ENCODE peak calls at places on chromosomes 11 and 22, in eight cellular contexts. J, A, M, Y, T, U, Q and D are unnamed samples.

GRCh38 chr11:29224739-29225384 is 792.0 kb downstream of the KCNA4 start:
- DNase-seq in T (no peak), M (no peak), J (no peak), U (no peak), Y (no peak), A (no peak), Q (no peak), D (no peak)

GRCh38 chr11:68385128-68385527 is 72.7 kb downstream of the LRP5 start:
- DNase-seq in Y (no peak), T (no peak), U (no peak), Q (no peak), M (no peak), A (no peak), J (no peak), D (no peak)

GRCh38 chr11:111913997-111914396 is 1.5 kb downstream of the HSPB2 start:
- DNase-seq in T (peak), A (no peak), Q (no peak), M (no peak), Y (no peak), U (no peak), J (peak), D (peak)

GRCh38 chr11:121448431-121448941 is 3.6 kb upstream of the SORL1 start:
- DNase-seq in T (no peak), M (no peak), Y (no peak), U (no peak), A (no peak), J (no peak), Q (no peak), D (no peak)

GRCh38 chr22:49780992-49781782 is 46.5 kb downstream of the BRD1 start:
- DNase-seq in Q (no peak), A (no peak), U (no peak), J (no peak), M (no peak), T (no peak), Y (no peak), D (no peak)

GRCh38 chr22:19773470-19774040 is 13.0 kb downstream of the TBX1 start:
- DNase-seq in J (no peak), T (no peak), A (no peak), U (no peak), Q (no peak), M (no peak), Y (no peak), D (no peak)

GRCh38 chr11:55707029-55707428 is 45.0 kb downstream of the OR4C6 start:
- DNase-seq in Y (no peak), J (no peak), M (no peak), U (no peak), Q (peak), A (peak), T (peak), D (no peak)

GRCh38 chr11:12791245-12791644 is 117.0 kb downstream of the TEAD1 start:
- DNase-seq in T (no peak), U (no peak), Q (no peak), M (no peak), J (no peak), A (no peak), Y (no peak), D (no peak)

GRCh38 chr11:14258177-14258935 is 100.6 kb downstream of the RRAS2 start:
- DNase-seq in Y (no peak), M (no peak), U (no peak), T (no peak), J (no peak), A (no peak), Q (no peak), D (no peak)

GRCh38 chr11:96105944-96106343 is 182.0 kb upstream of the MTMR2 start:
- DNase-seq in U (no peak), M (no peak), A (no peak), T (no peak), Q (no peak), J (no peak), Y (no peak), D (no peak)

GRCh38 chr11:29018631-29019030 is 910.4 kb downstream of the METTL15 start:
- DNase-seq in Q (no peak), U (no peak), A (no peak), T (peak), J (no peak), M (no peak), Y (no peak), D (no peak)

GRCh38 chr11:71112990-71113389 is 139.4 kb downstream of the SHANK2 start:
- DNase-seq in A (no peak), M (no peak), J (no peak), T (no peak), U (no peak), Q (no peak), Y (no peak), D (no peak)

GRCh38 chr11:77619576-77620198 is 17.9 kb downstream of the CLNS1A start:
- DNase-seq in A (peak), T (peak), M (no peak), Q (peak), Y (no peak), U (peak), J (no peak), D (no peak)

GRCh38 chr22:45830531-45831245 is 146.3 kb downstream of the WNT7B start:
- DNase-seq in A (no peak), U (no peak), Y (no peak), Q (no peak), M (no peak), T (no peak), J (no peak), D (no peak)

GRCh38 chr11:57457643-57458023 is 2.7 kb upstream of the RTN4RL2 start:
- DNase-seq in T (no peak), A (no peak), M (no peak), Y (no peak), J (no peak), U (no peak), Q (no peak), D (no peak)

GRCh38 chr11:57083641-57084385 is 95.1 kb downstream of the OR5AK2 start:
- DNase-seq in Q (no peak), U (no peak), J (no peak), M (no peak), T (no peak), A (no peak), Y (no peak), D (no peak)

GRCh38 chr11:44057340-44057739 is 8.7 kb upstream of the ACCS start:
- DNase-seq in U (no peak), Y (peak), A (no peak), M (no peak), Q (no peak), T (no peak), J (no peak), D (no peak)

GRCh38 chr22:44329179-44329796 is 16.5 kb upstream of the SHISAL1 start:
- DNase-seq in J (no peak), U (no peak), M (no peak), Y (no peak), A (no peak), T (no peak), Q (no peak), D (no peak)

GRCh38 chr22:28375761-28376534 is 303.7 kb downstream of the TTC28 start:
- DNase-seq in M (no peak), T (peak), A (no peak), Q (no peak), Y (no peak), J (no peak), U (no peak), D (no peak)

GRCh38 chr11:104926771-104927470 is 28.7 kb upstream of the CASP12 start:
- DNase-seq in M (no peak), T (no peak), Y (no peak), A (no peak), Q (no peak), U (no peak), J (no peak), D (no peak)

GRCh38 chr22:35950262-35950661 is 78.4 kb downstream of the RBFOX2 start:
- DNase-seq in A (no peak), U (no peak), Q (no peak), T (no peak), M (no peak), J (no peak), Y (no peak), D (no peak)

GRCh38 chr11:42407379-42407778 is 904.4 kb upstream of the API5 start:
- DNase-seq in A (peak), Q (peak), U (no peak), T (no peak), Y (no peak), J (peak), M (no peak), D (no peak)

GRCh38 chr22:44361391-44362126 is 48.8 kb upstream of the SHISAL1 start:
- DNase-seq in A (no peak), M (no peak), T (no peak), Q (no peak), U (no peak), Y (no peak), J (no peak), D (no peak)

GRCh38 chr22:25644122-25644521 is 79.6 kb downstream of the GRK3 start:
- DNase-seq in T (no peak), Q (no peak), M (no peak), U (no peak), Y (no peak), J (no peak), A (no peak), D (no peak)

GRCh38 chr22:29753808-29754657 is 12.8 kb downstream of the ZMAT5 start:
- DNase-seq in U (no peak), Y (no peak), Q (no peak), A (no peak), M (no peak), T (no peak), J (no peak), D (no peak)

GRCh38 chr11:94727766-94728165 is 40.4 kb upstream of the AMOTL1 start:
- DNase-seq in A (no peak), T (no peak), Y (no peak), U (no peak), J (no peak), Q (no peak), M (no peak), D (no peak)

GRCh38 chr11:267491-267994 is 10.7 kb upstream of the NLRP6 start:
- DNase-seq in Q (no peak), Y (peak), J (no peak), T (no peak), M (peak), A (no peak), U (peak), D (no peak)

GRCh38 chr11:114438303-114438702 is 964 bp upstream of the REXO2 start:
- DNase-seq in M (no peak), A (no peak), Q (no peak), J (no peak), T (no peak), U (no peak), Y (no peak), D (no peak)

GRCh38 chr11:3816673-3817072 is 8.3 kb downstream of the PGAP2 start:
- DNase-seq in J (no peak), Q (no peak), M (no peak), U (no peak), Y (no peak), T (no peak), A (no peak), D (no peak)